ENCODE peak calls at places on chromosomes 7 and 10, in four cellular contexts. O is GM12865, C is Peyer's patch, N is AG10803. Q is an unnamed sample.

GRCh38 chr7:17142831-17143541 is 155.5 kb upstream of the AHR start:
- DNase-seq in O (no peak), C (no peak), N (peak), Q (no peak)

GRCh38 chr7:149735779-149736477 is 37.5 kb downstream of the ZNF467 start:
- DNase-seq in O (no peak), C (no peak), N (no peak), Q (no peak)

GRCh38 chr10:35758086-35758485 is 116.0 kb upstream of the FZD8 start:
- DNase-seq in O (no peak), C (no peak), N (no peak), Q (peak)

GRCh38 chr10:16999665-17000451 is 129.8 kb downstream of the CUBN start:
- DNase-seq in O (no peak), C (no peak), N (peak), Q (no peak)

GRCh38 chr10:693506-693905 is 4.0 kb upstream of the DIP2C start:
- DNase-seq in O (no peak), C (no peak), N (peak), Q (no peak)

GRCh38 chr10:49602380-49603023 is 7.6 kb upstream of the SLC18A3 start:
- DNase-seq in O (no peak), C (no peak), N (no peak), Q (no peak)

GRCh38 chr7:95718556-95719410 is 53.6 kb upstream of the DYNC1I1 start:
- DNase-seq in O (peak), C (no peak), N (peak), Q (no peak)

GRCh38 chr10:80612261-80612660 is 74.6 kb downstream of the SH2D4B start:
- DNase-seq in O (no peak), C (no peak), N (no peak), Q (peak)

GRCh38 chr10:71484352-71484751 is 87.6 kb downstream of the CDH23 start:
- DNase-seq in O (no peak), C (no peak), N (no peak), Q (no peak)

GRCh38 chr7:157428554-157428945 is 91.7 kb downstream of the DNAJB6 start:
- DNase-seq in O (no peak), C (no peak), N (no peak), Q (no peak)

GRCh38 chr10:70145666-70146488 is 623 bp downstream of the TYSND1 start:
- DNase-seq in O (peak), C (peak), N (peak), Q (peak)

GRCh38 chr10:45377321-45377720 is 3.3 kb downstream of the ALOX5 start:
- DNase-seq in O (no peak), C (no peak), N (no peak), Q (no peak)

GRCh38 chr10:45375101-45375500 is 1.1 kb downstream of the ALOX5 start:
- DNase-seq in O (no peak), C (no peak), N (no peak), Q (no peak)

GRCh38 chr10:45375716-45376231 is 1.8 kb downstream of the ALOX5 start:
- DNase-seq in O (peak), C (no peak), N (no peak), Q (no peak)

GRCh38 chr10:45377858-45378257 is 3.8 kb downstream of the ALOX5 start:
- DNase-seq in O (no peak), C (no peak), N (no peak), Q (no peak)

GRCh38 chr10:45376364-45376801 is 2.4 kb downstream of the ALOX5 start:
- DNase-seq in O (peak), C (no peak), N (no peak), Q (no peak)
- H3K4me3 ChIP-seq in O (no peak), C (no peak), N (no peak), Q (no peak)

GRCh38 chr10:33248638-33249037 is 85.8 kb downstream of the NRP1 start:
- DNase-seq in O (peak), C (no peak), N (peak), Q (no peak)

GRCh38 chr10:33249659-33250058 is 84.8 kb downstream of the NRP1 start:
- DNase-seq in O (no peak), C (no peak), N (peak), Q (no peak)

GRCh38 chr10:33252324-33252723 is 82.1 kb downstream of the NRP1 start:
- DNase-seq in O (no peak), C (no peak), N (no peak), Q (no peak)

GRCh38 chr10:33247221-33247907 is 87.1 kb downstream of the NRP1 start:
- DNase-seq in O (no peak), C (no peak), N (no peak), Q (no peak)

GRCh38 chr10:33249137-33249536 is 85.3 kb downstream of the NRP1 start:
- DNase-seq in O (no peak), C (no peak), N (no peak), Q (no peak)
- TF ChIP-seq CTCF in O (no peak), C (no peak), N (no peak), Q (no peak)

GRCh38 chr10:44978213-44978569 is 418 bp downstream of the DEPP1 start:
- DNase-seq in O (no peak), C (no peak), N (no peak), Q (no peak)
- H3K4me3 ChIP-seq in O (peak), C (peak), N (peak), Q (peak)

DNA sequence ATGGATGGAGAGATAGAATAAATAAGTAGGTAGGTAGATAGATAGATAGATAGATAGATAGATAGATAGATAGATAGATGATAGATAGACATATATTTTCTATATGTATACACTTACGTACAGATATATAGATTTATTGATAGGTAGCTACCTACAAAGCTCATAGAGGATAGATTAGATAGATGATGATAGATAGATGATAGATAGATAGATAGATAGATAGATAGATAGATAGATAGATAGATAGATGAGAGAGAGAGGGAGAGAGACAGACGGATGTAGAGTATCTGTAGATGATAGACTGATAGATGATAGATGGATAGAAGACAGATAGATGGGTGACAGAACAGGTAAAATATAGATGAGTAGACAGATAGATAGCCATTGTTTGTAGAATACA is 191.3 kb upstream of the PFKP start:
- DNase-seq in O (no peak), C (no peak), N (no peak), Q (no peak)
- TF ChIP-seq CTCF in O (no peak), C (no peak), N (no peak), Q (no peak)

DNA sequence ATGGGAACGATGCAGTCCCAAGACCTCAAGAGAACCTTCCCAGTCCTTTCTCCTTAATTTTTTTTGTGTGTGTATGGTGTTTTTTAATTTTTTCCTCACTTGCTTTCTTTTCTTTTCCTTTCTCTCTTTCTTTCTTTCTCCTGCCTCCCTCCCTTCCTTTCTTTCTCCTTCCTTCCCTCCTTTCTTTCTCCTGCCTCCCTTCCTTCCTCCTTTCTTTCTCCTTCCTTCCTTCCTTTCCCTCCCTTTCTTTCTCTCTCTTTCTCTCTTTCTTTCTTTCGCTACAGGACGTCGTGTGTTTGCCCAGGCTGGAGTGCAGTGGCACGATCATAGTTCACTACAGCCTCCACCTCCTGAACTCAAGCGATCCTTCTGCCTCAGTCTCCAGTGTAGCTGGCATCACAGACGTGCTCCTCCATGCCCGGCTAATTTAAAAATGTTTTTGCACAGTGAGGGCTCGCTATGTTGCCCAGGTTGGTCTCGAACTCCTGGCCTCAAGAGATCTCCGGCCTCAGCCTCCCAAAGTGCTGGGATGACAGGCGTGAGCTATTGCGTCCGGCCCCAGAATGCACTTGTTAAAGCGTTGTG is 709 bp upstream of the NIPSNAP2 start:
- DNase-seq in O (no peak), C (no peak), N (no peak), Q (no peak)
- H3K4me3 ChIP-seq in O (peak), C (peak), N (peak), Q (peak)

GRCh38 chr10:4541292-4541691 is 284.7 kb upstream of the AKR1E2 start:
- DNase-seq in O (no peak), C (no peak), N (peak), Q (peak)
- TF ChIP-seq CTCF in O (no peak), C (no peak), N (peak), Q (no peak)

DNA sequence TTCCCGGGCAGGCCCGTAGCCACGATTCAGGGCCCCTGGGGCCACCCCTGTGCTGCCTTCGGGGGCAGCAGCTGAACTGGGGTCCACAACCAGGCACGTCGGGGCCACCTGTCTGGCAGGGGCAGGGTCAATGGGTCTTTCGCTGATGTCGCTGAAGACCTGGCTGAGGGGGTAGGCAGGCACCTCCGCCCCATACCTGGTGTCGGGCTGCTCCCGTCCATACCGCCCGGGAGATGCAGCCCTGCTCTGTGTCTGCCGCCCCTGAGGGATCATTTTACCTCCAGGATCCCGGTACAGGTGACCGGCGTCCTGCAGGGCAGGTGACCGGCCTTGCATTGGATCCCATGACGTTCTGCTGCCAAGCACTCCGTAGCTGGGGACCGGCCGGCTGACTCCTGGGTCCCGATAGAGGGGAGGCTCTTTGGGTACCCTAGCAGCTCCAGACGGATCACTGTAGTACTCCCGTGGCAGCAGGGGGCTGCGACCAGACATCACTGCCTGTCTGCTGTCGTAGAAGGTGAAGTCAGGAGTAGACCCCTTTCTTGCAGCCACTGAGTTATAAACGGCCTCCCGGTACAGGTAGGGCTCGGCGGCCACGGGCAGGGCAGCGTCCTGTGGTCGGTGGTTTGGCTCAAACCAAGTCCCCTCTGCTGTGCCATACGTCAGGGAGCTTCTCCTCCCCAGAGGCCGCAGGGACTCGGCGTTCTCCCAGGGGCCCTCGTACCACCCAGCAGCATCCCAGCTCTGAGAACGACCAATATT is 85.2 kb downstream of the ZRANB1 start:
- DNase-seq in O (no peak), C (no peak), N (no peak), Q (no peak)
- H3K4me3 ChIP-seq in O (no peak), C (no peak), N (no peak), Q (no peak)

Q was measured in coronary artery.